ENCODE peak calls at places on chromosomes 7 and 10, in six cellular contexts. L, X, A, B, Z and K are unnamed samples.

GRCh38 chr7:116726149-116726548 is 54.2 kb downstream of the MET start:
- DNase-seq in L (no peak), A (no peak), B (no peak), Z (no peak), X (no peak), K (no peak)

GRCh38 chr10:34179280-34179679 is 635.8 kb downstream of the PARD3 start:
- DNase-seq in L (no peak), B (no peak), Z (no peak), X (no peak), A (no peak), K (no peak)

GRCh38 chr7:26361637-26362036 is 70.0 kb downstream of the SNX10 start:
- DNase-seq in X (no peak), Z (no peak), B (no peak), L (no peak), A (no peak), K (no peak)

GRCh38 chr10:17872191-17873091 is 63.3 kb downstream of the MRC1 start:
- DNase-seq in Z (peak; percentile 64), X (no peak), B (peak; percentile 60), L (no peak), A (peak; percentile 23), K (no peak)

GRCh38 chr10:129766611-129767550 is 197.2 kb downstream of the EBF3 start:
- DNase-seq in Z (peak; percentile 48), A (no peak), L (no peak), B (no peak), X (no peak), K (peak; percentile 32)

GRCh38 chr7:8160810-8161209 is 101.2 kb downstream of the ICA1 start:
- DNase-seq in L (no peak), A (no peak), B (no peak), Z (no peak), X (no peak), K (no peak)

GRCh38 chr10:79127151-79127961 is 58.6 kb downstream of the ZMIZ1 start:
- DNase-seq in L (peak; percentile 65), B (peak; percentile 93), A (peak; percentile 56), X (peak; percentile 29), Z (peak; percentile 86), K (peak; percentile 95)

GRCh38 chr10:75550191-75550590 is 118.8 kb downstream of the LRMDA start:
- DNase-seq in X (no peak), A (no peak), Z (no peak), B (no peak), L (no peak), K (no peak)

GRCh38 chr7:83486957-83487356 is 162.0 kb downstream of the SEMA3E start:
- DNase-seq in X (no peak), B (no peak), Z (no peak), A (no peak), L (no peak), K (no peak)

GRCh38 chr10:60707841-60708240 is 70.4 kb upstream of the CDK1 start:
- DNase-seq in Z (peak; percentile 44), A (no peak), B (no peak), L (no peak), X (no peak), K (no peak)

GRCh38 chr10:105146436-105146835 is 505.3 kb downstream of the SORCS3 start:
- DNase-seq in Z (no peak), A (no peak), B (no peak), X (no peak), L (no peak), K (no peak)

GRCh38 chr7:45203459-45203858 is 45.9 kb downstream of the RAMP3 start:
- DNase-seq in A (no peak), X (no peak), L (no peak), B (no peak), Z (no peak), K (no peak)
- H3K27me3 ChIP-seq in A (peaks cover 41% of the 10 kb centered on the region), X (no peaks in the 10 kb centered on the region), L (no peaks in the 10 kb centered on the region), B (peaks cover 10% of the 10 kb centered on the region), Z (peaks cover 3% of the 10 kb centered on the region), K (no peaks in the 10 kb centered on the region)

GRCh38 chr7:128112781-128113221 is 81.6 kb upstream of the LRRC4 start:
- DNase-seq in B (no peak), L (peak; percentile 2), X (peak; percentile 71), Z (no peak), A (no peak), K (no peak)
- H3K4me1 ChIP-seq in B (no peaks in the 10 kb centered on the region), L (no peaks in the 10 kb centered on the region), X (peaks cover 7% of the 10 kb centered on the region), Z (no peaks in the 10 kb centered on the region), A (peaks cover 11% of the 10 kb centered on the region), K (peaks cover 12% of the 10 kb centered on the region)

GRCh38 chr7:120996983-120997334 is 8.4 kb downstream of the CPED1 start:
- DNase-seq in A (no peak), B (no peak), X (no peak), Z (no peak), L (no peak), K (no peak)
- H3K27ac ChIP-seq in A (no peak overlapping the region), B (no peak overlapping the region), X (no peak overlapping the region), Z (no peak overlapping the region), L (no peak overlapping the region), K (no peak overlapping the region)

DNA sequence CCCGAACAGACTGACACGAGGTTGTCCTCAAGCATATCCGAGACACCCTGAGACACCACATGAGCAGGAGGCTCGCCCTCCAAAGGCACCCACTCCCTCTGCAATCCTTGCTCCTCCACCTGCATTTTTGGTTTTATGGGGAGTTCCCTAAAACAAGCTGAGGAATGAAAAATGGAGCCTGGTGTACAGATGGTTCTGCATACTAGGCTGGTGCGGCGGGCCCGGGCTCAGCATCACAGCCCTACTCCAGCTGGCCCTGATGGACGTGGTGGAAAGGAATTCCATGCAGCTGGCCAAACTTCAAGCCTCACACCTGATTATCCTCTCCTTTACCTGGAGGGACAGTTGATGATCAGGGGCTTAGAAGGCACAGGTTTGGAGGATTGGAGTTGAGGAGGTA is 30.3 kb upstream of the JAKMIP3 start:
- DNase-seq in X (no peak), Z (no peak), L (no peak), B (no peak), A (no peak), K (no peak)
- H3K27me3 ChIP-seq in X (peaks cover 17% of the 10 kb centered on the region), Z (peaks cover 34% of the 10 kb centered on the region), L (no peaks in the 10 kb centered on the region), B (peaks cover 88% of the 10 kb centered on the region), A (no peaks in the 10 kb centered on the region), K (peaks cover 82% of the 10 kb centered on the region)

DNA sequence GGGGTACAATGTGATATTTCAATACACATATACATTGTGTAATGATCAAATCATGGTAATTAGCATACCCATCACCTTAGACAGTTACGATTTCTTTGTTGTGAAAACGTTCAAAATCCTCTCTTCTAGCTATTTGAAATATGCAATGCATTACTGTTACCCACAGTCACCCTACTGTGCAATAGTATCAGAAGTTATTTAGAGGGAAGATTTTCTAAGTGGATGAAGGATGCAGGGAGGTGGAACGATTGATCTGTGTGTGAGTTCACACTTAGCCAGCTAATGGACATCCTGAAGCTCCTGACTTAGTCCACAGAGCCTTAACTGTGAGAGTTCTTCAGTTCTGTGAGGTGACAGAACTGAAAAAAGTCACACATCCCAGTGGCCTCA is 97.2 kb upstream of the LAMB4 start:
- DNase-seq in L (no peak), A (no peak), Z (no peak), X (no peak), B (no peak), K (no peak)
- H3K4me1 ChIP-seq in L (no peaks in the 10 kb centered on the region), A (peaks cover 7% of the 10 kb centered on the region), Z (no peaks in the 10 kb centered on the region), X (no peaks in the 10 kb centered on the region), B (no peaks in the 10 kb centered on the region), K (no peaks in the 10 kb centered on the region)